ENCODE peak calls at places on chromosomes 2 and 18, in five cellular contexts. V is germinal center, G is ACHN, C is progenitor cell of endocrine pancreas, U is RWPE1. A is an unnamed sample.

GRCh38 chr18:33014060-33014796 is 241.4 kb upstream of the KLHL14 start:
- DNase-seq in U (no peak), G (no peak), V (no peak), C (no peak), A (peak; percentile 27)

GRCh38 chr18:30987479-30988241 is 54.9 kb downstream of the DSC3 start:
- DNase-seq in C (no peak), U (peak; percentile 73), V (no peak), G (no peak), A (peak; percentile 94)

GRCh38 chr2:129056959-129057317 is 738.3 kb upstream of the HS6ST1 start:
- DNase-seq in G (no peak), C (no peak), U (no peak), V (no peak), A (no peak)

GRCh38 chr2:239122711-239123110 is 274.8 kb downstream of the TWIST2 start:
- DNase-seq in U (no peak), V (no peak), G (no peak), C (no peak), A (no peak)

GRCh38 chr2:32865399-32866068 is 81.2 kb upstream of the LTBP1 start:
- DNase-seq in V (no peak), G (peak; percentile 28), C (no peak), U (peak; percentile 74), A (peak; percentile 62)

GRCh38 chr2:39568561-39569006 is 97.1 kb upstream of the TMEM178A start:
- DNase-seq in V (no peak), G (peak; percentile 51), C (no peak), U (peak; percentile 77), A (no peak)

GRCh38 chr18:74255022-74255658 is 36.6 kb downstream of the CYB5A start:
- DNase-seq in V (no peak), U (no peak), G (no peak), C (no peak), A (no peak)

GRCh38 chr2:46874236-46874929 is 41.2 kb downstream of the MCFD2 start:
- DNase-seq in V (no peak), G (no peak), C (no peak), U (no peak), A (no peak)

GRCh38 chr2:200354823-200355751 is 48.6 kb downstream of the SPATS2L start:
- DNase-seq in C (no peak), G (no peak), V (no peak), U (no peak), A (no peak)

GRCh38 chr18:50454379-50455005 is 79.6 kb downstream of the SKA1 start:
- DNase-seq in G (no peak), V (no peak), U (no peak), C (no peak), A (no peak)

A was measured in LoVo.